ENCODE peak calls at places on chromosomes 12 and 14, in nine cellular contexts. E is choroid plexus epithelial cell, U is cardiac muscle cell, L is HepG2, D is BJ, V is Panc1, R is tibial artery, W is suprapubic skin, H is mucosa of descending colon. J is an unnamed sample.

GRCh38 chr12:59632408-59632807 is 36.6 kb downstream of the SLC16A7 start:
- DNase-seq in W (no peak), E (no peak), D (no peak), U (no peak), L (no peak), R (peak), H (no peak), V (no peak), J (no peak)

GRCh38 chr14:33432407-33433023 is 493.8 kb downstream of the NPAS3 start:
- DNase-seq in E (peak), L (peak), R (no peak), V (no peak), W (no peak), D (no peak), H (peak), U (peak), J (peak)

GRCh38 chr12:32126720-32127119 is 20.1 kb downstream of the BICD1 start:
- DNase-seq in U (no peak), R (no peak), V (no peak), D (peak), W (no peak), H (no peak), E (peak), L (no peak), J (peak)

GRCh38 chr12:29158364-29158763 is 9.3 kb downstream of the FAR2 start:
- DNase-seq in R (no peak), D (no peak), L (no peak), E (no peak), U (no peak), V (no peak), H (no peak), W (no peak), J (peak)

GRCh38 chr14:32932921-32933622 is 5.6 kb upstream of the NPAS3 start:
- DNase-seq in L (no peak), R (peak), W (no peak), U (peak), E (no peak), D (no peak), H (no peak), V (no peak), J (no peak)

GRCh38 chr14:103056322-103057027 is 874 bp downstream of the CDC42BPB start:
- DNase-seq in W (no peak), H (peak), U (peak), R (peak), V (no peak), L (no peak), D (no peak), E (peak), J (peak)

GRCh38 chr12:75350413-75350812 is 15.9 kb downstream of the GLIPR1L1 start:
- DNase-seq in V (no peak), R (no peak), W (no peak), L (no peak), D (no peak), E (no peak), H (no peak), U (no peak), J (no peak)

GRCh38 chr12:55743131-55743921 is 404 bp downstream of the GDF11 start:
- DNase-seq in E (peak), H (peak), U (peak), D (no peak), R (peak), V (no peak), W (peak), L (no peak), J (peak)

GRCh38 chr12:110756611-110757010 is 13.9 kb upstream of the PPP1CC start:
- DNase-seq in L (no peak), W (no peak), U (no peak), V (no peak), E (peak), H (no peak), D (no peak), R (no peak), J (no peak)

GRCh38 chr12:30696486-30696885 is 817 bp upstream of the IPO8 start:
- DNase-seq in V (no peak), D (no peak), U (no peak), E (no peak), R (no peak), H (no peak), W (no peak), L (no peak), J (no peak)

GRCh38 chr12:65300679-65301349 is 22.3 kb downstream of the MSRB3 start:
- DNase-seq in D (no peak), V (no peak), R (no peak), H (no peak), E (peak), W (no peak), U (peak), L (peak), J (peak)

GRCh38 chr12:112798019-112798760 is 6.6 kb downstream of the RPH3A start:
- DNase-seq in U (no peak), D (no peak), E (no peak), V (no peak), L (no peak), H (no peak), W (no peak), R (no peak), J (no peak)

GRCh38 chr14:90421621-90422020 is 24.8 kb downstream of the CALM1 start:
- DNase-seq in D (no peak), R (no peak), L (no peak), U (no peak), H (no peak), E (no peak), W (no peak), V (no peak), J (no peak)

GRCh38 chr14:54805080-54805479 is 97.5 kb downstream of the GCH1 start:
- DNase-seq in L (no peak), V (no peak), E (no peak), U (no peak), H (no peak), R (no peak), D (no peak), W (no peak), J (no peak)

GRCh38 chr12:121494093-121494787 is 86.6 kb downstream of the KDM2B start:
- DNase-seq in V (peak), U (peak), R (no peak), W (no peak), D (no peak), L (no peak), E (peak), H (peak), J (peak)

GRCh38 chr12:64610092-64610659 is at the start of gene RASSF3:
- DNase-seq in D (no peak), E (peak), W (peak), R (peak), H (peak), L (peak), V (no peak), U (peak), J (peak)

GRCh38 chr14:26738571-26738970 is 140.7 kb upstream of the NOVA1 start:
- DNase-seq in E (no peak), R (no peak), V (no peak), D (no peak), L (no peak), H (no peak), U (no peak), W (no peak), J (peak)

GRCh38 chr12:62170241-62170640 is 90.0 kb upstream of the USP15 start:
- DNase-seq in D (no peak), W (no peak), R (no peak), L (no peak), U (no peak), H (no peak), E (no peak), V (no peak), J (no peak)

GRCh38 chr12:51661199-51661598 is 70.2 kb downstream of the SCN8A start:
- DNase-seq in V (no peak), L (no peak), H (no peak), W (no peak), U (no peak), D (no peak), E (peak), R (no peak), J (no peak)

GRCh38 chr14:64823305-64823985 is 56.3 kb downstream of the SPTB start:
- DNase-seq in W (no peak), V (no peak), H (peak), L (peak), D (no peak), E (peak), R (peak), U (peak), J (peak)

GRCh38 chr14:75247286-75247922 is 31.2 kb upstream of the FOS start:
- DNase-seq in V (no peak), L (peak), W (no peak), H (peak), E (no peak), D (no peak), R (no peak), U (no peak), J (no peak)

GRCh38 chr12:75939016-75939642 is 92.4 kb downstream of the PHLDA1 start:
- DNase-seq in L (no peak), E (no peak), H (no peak), W (no peak), D (no peak), U (peak), R (no peak), V (no peak), J (no peak)

GRCh38 chr14:104675447-104675846 is 14.0 kb upstream of the INF2 start:
- DNase-seq in W (no peak), H (no peak), D (no peak), V (no peak), E (no peak), R (no peak), U (no peak), L (no peak), J (no peak)
- H3K4me3 ChIP-seq in W (no peak), H (no peak), D (no peak), V (no peak), E (no peak), R (no peak), U (no peak), L (no peak), J (no peak)

GRCh38 chr12:49092086-49092815 is 2.4 kb downstream of the DHH start:
- DNase-seq in E (peak), U (peak), R (no peak), H (peak), W (no peak), D (no peak), L (peak), V (no peak), J (peak)
- TF ChIP-seq CTCF in E (peak), U (peak), R (no peak), H (no peak), W (no peak), D (peak), L (peak), V (peak), J (peak)

GRCh38 chr12:54369597-54370217 is 5.4 kb upstream of the GPR84 start:
- DNase-seq in U (no peak), H (no peak), L (no peak), V (no peak), W (no peak), D (no peak), R (no peak), E (no peak), J (peak)
- H3K4me3 ChIP-seq in U (no peak), H (no peak), L (no peak), V (peak), W (peak), D (peak), R (peak), E (peak), J (peak)

GRCh38 chr14:106039400-106039799 is 513.0 kb downstream of the TMEM121 start:
- DNase-seq in L (no peak), H (peak), V (no peak), E (no peak), W (no peak), U (no peak), D (no peak), R (no peak), J (no peak)
- TF ChIP-seq CTCF in L (no peak), H (no peak), V (no peak), E (no peak), W (no peak), U (no peak), D (no peak), R (no peak), J (no peak)

DNA sequence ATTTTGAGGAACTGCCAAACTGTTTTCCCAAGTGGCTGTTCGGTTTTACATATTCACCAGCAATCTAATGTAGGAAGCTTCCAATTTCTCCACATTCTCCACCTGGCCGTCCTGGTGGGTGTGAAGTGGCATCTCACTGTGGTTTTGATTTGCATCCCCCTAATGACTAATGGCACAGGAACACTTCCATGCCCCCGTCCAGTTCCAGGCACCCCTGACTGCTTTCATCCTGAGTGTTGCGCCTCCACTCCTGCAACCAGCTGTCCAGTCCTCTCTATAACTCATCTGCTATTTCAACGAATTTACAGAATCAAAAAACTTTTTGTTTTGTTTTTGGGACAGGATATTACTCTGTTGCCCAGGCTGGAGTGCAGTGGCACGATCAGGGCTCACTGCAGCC is 5.6 kb downstream of the STXBP6 start:
- DNase-seq in V (no peak), R (no peak), E (no peak), H (no peak), U (no peak), D (no peak), L (no peak), W (no peak), J (no peak)
- H3K4me3 ChIP-seq in V (no peak), R (no peak), E (no peak), H (no peak), U (no peak), D (no peak), L (no peak), W (no peak), J (no peak)

DNA sequence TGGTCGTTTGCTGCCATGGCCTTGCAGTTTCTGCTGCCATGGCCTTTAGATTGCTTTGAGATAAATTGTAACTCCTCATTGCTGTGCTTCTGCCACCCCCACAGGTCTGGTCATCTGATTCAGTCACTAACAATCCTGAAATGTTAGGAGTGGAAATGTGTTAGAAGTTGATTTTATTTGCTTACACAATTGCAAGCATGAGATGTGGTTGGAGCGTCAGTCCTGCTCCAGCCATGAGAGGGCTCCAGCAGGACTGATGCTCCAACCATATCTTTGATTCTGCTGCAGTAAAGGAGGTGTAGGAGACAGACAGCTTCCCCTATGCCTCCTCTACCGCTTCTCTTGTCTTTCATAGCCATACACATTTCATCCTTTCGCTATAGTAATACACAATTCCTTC is 226.8 kb upstream of the RGS6 start:
- DNase-seq in R (no peak), H (no peak), E (peak), W (no peak), V (no peak), L (no peak), U (no peak), D (no peak), J (peak)
- TF ChIP-seq CTCF in R (no peak), H (no peak), E (no peak), W (no peak), V (no peak), L (no peak), U (no peak), D (no peak), J (no peak)